ENCODE peak calls at places on chromosomes 1 and 21, in seven cellular contexts. H is OCI-LY7; R is ELF-1; T is activated CD4-positive, CD25-positive, alpha-beta regulatory T cell treated with anti-CD3 and anti-CD28 coated beads, Interleukin-2, amount 50 U/mL, for 16 hours; I is stimulated activated CD8-positive, alpha-beta memory T cell treated with anti-CD3 and anti-CD28 coated beads, Interleukin-2, amount 100 ng/mL, for 48 hours; Z is anterior cingulate cortex; L is stimulated activated CD4-positive, alpha-beta T cell treated with anti-CD3 and anti-CD28 coated beads, Interleukin-12 subunit alpha, Interleukin-12 subunit beta, amount 100 ng/mL, for 48 hours. Y is an unnamed sample.
A peak's percentile ranks its signal among the peaks of the same experiment; 100 is the strongest.

GRCh38 chr1:168112673-168113305 is 23.9 kb downstream of the GPR161 start:
- DNase-seq in L (peak; percentile 51), H (no peak), T (no peak), I (peak; percentile 52), R (peak; percentile 77), Z (no peak), Y (peak; percentile 7)

GRCh38 chr1:151935154-151935553 is 25.8 kb upstream of the THEM4 start:
- DNase-seq in L (no peak), I (no peak), H (no peak), R (peak; percentile 22), Z (no peak), T (no peak), Y (no peak)

GRCh38 chr1:192485692-192486436 is 89.7 kb upstream of the RGS1 start:
- DNase-seq in Z (no peak), H (no peak), I (no peak), R (no peak), T (no peak), L (no peak), Y (no peak)

GRCh38 chr1:75131593-75132420 is 2.4 kb upstream of the LHX8 start:
- DNase-seq in R (peak; percentile 34), L (no peak), Z (no peak), H (no peak), I (no peak), T (no peak), Y (no peak)

GRCh38 chr1:214031267-214031650 is 43.5 kb downstream of the PROX1 start:
- DNase-seq in I (no peak), H (no peak), L (no peak), T (no peak), Z (no peak), R (peak; percentile 79), Y (no peak)

GRCh38 chr1:100423832-100424337 is 71.6 kb downstream of the CDC14A start:
- DNase-seq in Z (no peak), I (no peak), T (no peak), R (no peak), L (no peak), H (no peak), Y (no peak)

GRCh38 chr1:245173446-245174178 is 18.8 kb downstream of the KIF26B start:
- DNase-seq in T (no peak), L (no peak), I (no peak), H (no peak), Z (no peak), R (no peak), Y (no peak)

GRCh38 chr1:40421694-40422384 is 28.4 kb upstream of the ZFP69B start:
- DNase-seq in H (no peak), I (no peak), T (no peak), Z (no peak), L (no peak), R (no peak), Y (no peak)

GRCh38 chr1:165871311-165872067 is 44.1 kb downstream of the UCK2 start:
- DNase-seq in L (peak; percentile 47), Z (no peak), T (peak; percentile 28), R (peak; percentile 53), I (peak; percentile 40), H (peak; percentile 84), Y (peak; percentile 64)

GRCh38 chr1:202107801-202108731 is 14.7 kb upstream of the GPR37L1 start:
- DNase-seq in H (no peak), T (no peak), R (peak; percentile 66), I (no peak), Z (no peak), L (no peak), Y (no peak)

GRCh38 chr21:41481191-41481590 is 26.8 kb downstream of the TMPRSS2 start:
- DNase-seq in R (no peak), L (no peak), I (no peak), Z (no peak), H (no peak), T (no peak), Y (no peak)

GRCh38 chr1:78408830-78409229 is 81.9 kb upstream of the PTGFR start:
- DNase-seq in H (no peak), Z (no peak), R (no peak), I (no peak), L (no peak), T (no peak), Y (no peak)

GRCh38 chr1:1157426-1157913 is 16.2 kb upstream of the TTLL10 start:
- DNase-seq in H (peak; percentile 41), Z (peak; percentile 57), R (peak; percentile 62), I (peak; percentile 53), T (peak; percentile 27), L (peak; percentile 71), Y (peak; percentile 81)

GRCh38 chr1:159211331-159212136 is 6.9 kb downstream of the ACKR1 start:
- DNase-seq in T (peak; percentile 14), H (peak; percentile 45), I (no peak), R (peak; percentile 35), L (peak; percentile 35), Z (no peak), Y (peak; percentile 62)

GRCh38 chr1:169762699-169763098 is 28.8 kb upstream of the SELE start:
- DNase-seq in R (no peak), T (no peak), I (no peak), H (no peak), L (no peak), Z (no peak), Y (no peak)

GRCh38 chr1:198798923-198799386 is 160.1 kb downstream of the PTPRC start:
- DNase-seq in T (no peak), I (no peak), R (no peak), H (peak; percentile 12), L (no peak), Z (no peak), Y (no peak)

GRCh38 chr1:110138956-110139355 is 11.3 kb upstream of the SLC6A17 start:
- DNase-seq in I (no peak), H (no peak), T (no peak), L (no peak), R (no peak), Z (no peak), Y (no peak)

GRCh38 chr21:14306143-14306907 is 76.6 kb downstream of the HSPA13 start:
- DNase-seq in R (no peak), L (no peak), Z (no peak), I (no peak), T (no peak), H (peak; percentile 7), Y (no peak)

GRCh38 chr1:94257451-94257850 is 20.1 kb upstream of the ARHGAP29 start:
- DNase-seq in L (no peak), T (no peak), R (no peak), H (no peak), I (no peak), Z (no peak), Y (no peak)

GRCh38 chr1:54428838-54429513 is 22.8 kb upstream of the SSBP3 start:
- DNase-seq in T (no peak), R (peak; percentile 57), Z (no peak), L (no peak), H (no peak), I (no peak), Y (no peak)

GRCh38 chr21:35048183-35048601 is 910 bp downstream of the RUNX1 start:
- DNase-seq in Z (no peak), I (no peak), L (no peak), R (peak; percentile 35), H (peak; percentile 58), T (no peak), Y (no peak)

GRCh38 chr1:26991310-26992116 is 2.0 kb upstream of the TRNP1 start:
- DNase-seq in L (no peak), T (no peak), R (no peak), Z (peak; percentile 9), I (no peak), H (peak; percentile 43), Y (no peak)

GRCh38 chr1:14543191-14543849 is 55.2 kb upstream of the KAZN start:
- DNase-seq in L (no peak), H (no peak), Z (no peak), I (no peak), T (no peak), R (no peak), Y (no peak)

GRCh38 chr21:38170283-38170682 is 86.5 kb upstream of the KCNJ15 start:
- DNase-seq in T (no peak), I (no peak), L (no peak), Z (no peak), R (peak; percentile 70), H (no peak), Y (no peak)

GRCh38 chr1:98323906-98324358 is 337.6 kb upstream of the SNX7 start:
- DNase-seq in R (peak; percentile 75), T (no peak), L (no peak), I (no peak), Z (no peak), H (no peak), Y (peak; percentile 50)

GRCh38 chr1:202349263-202349928 is 897 bp downstream of the PPP1R12B start:
- DNase-seq in H (peak; percentile 23), I (no peak), L (no peak), Z (no peak), R (no peak), T (no peak), Y (no peak)

GRCh38 chr1:200665851-200666250 is 3.9 kb downstream of the DDX59 start:
- DNase-seq in T (no peak), R (peak; percentile 11), I (no peak), L (no peak), H (no peak), Z (no peak), Y (no peak)

GRCh38 chr1:8478566-8478965 is 160.7 kb downstream of the SLC45A1 start:
- DNase-seq in L (no peak), I (no peak), H (no peak), Z (no peak), R (peak; percentile 18), T (no peak), Y (no peak)

GRCh38 chr1:64537942-64538341 is 68.0 kb downstream of the CACHD1 start:
- DNase-seq in R (no peak), Z (no peak), I (no peak), L (no peak), H (no peak), T (no peak), Y (no peak)

GRCh38 chr1:53390261-53390660 is 62.4 kb upstream of the LRP8 start:
- DNase-seq in Z (no peak), H (peak; percentile 48), I (no peak), R (no peak), L (no peak), T (no peak), Y (no peak)

GRCh38 chr1:225762444-225762843 is 15.2 kb upstream of the SRP9 start:
- DNase-seq in Z (no peak), H (no peak), R (peak; percentile 78), L (no peak), T (no peak), I (no peak), Y (no peak)

GRCh38 chr1:1292851-1293250 is 12.6 kb downstream of the SCNN1D start:
- DNase-seq in I (no peak), L (no peak), Z (no peak), T (no peak), H (no peak), R (no peak), Y (no peak)

Y was measured in stimulated activated effector memory CD8-positive, alpha-beta T cell treated with anti-CD3 and anti-CD28 coated beads, Interleukin-12 subunit alpha, Interleukin-12 subunit beta, amount 100 ng/mL, for 72 hours.